ENCODE peak calls at places on chromosomes 16 and 17, in four cellular contexts. One of them, this sample, is unnamed.

GRCh38 chr16:75997606-75998005 is 271.3 kb upstream of the CPHXL start:
- DNase-seq in hypothalamus: no peak
- DNase-seq in left ventricle myocardium superior: no peak
- DNase-seq in AG08395: no peak
- DNase-seq in this sample: no peak

GRCh38 chr17:49180303-49180702 is 30.1 kb downstream of the GNGT2 start:
- DNase-seq in hypothalamus: peak; percentile 19
- DNase-seq in left ventricle myocardium superior: peak; percentile 75
- DNase-seq in AG08395: peak; percentile 87
- DNase-seq in this sample: peak; percentile 31

GRCh38 chr16:72736074-72736473 is 311.9 kb downstream of the ZFHX3 start:
- DNase-seq in hypothalamus: no peak
- DNase-seq in left ventricle myocardium superior: no peak
- DNase-seq in AG08395: no peak
- DNase-seq in this sample: no peak

GRCh38 chr16:88504489-88505404 is 51.7 kb downstream of the ZFPM1 start:
- DNase-seq in hypothalamus: no peak
- DNase-seq in left ventricle myocardium superior: no peak
- DNase-seq in AG08395: no peak
- DNase-seq in this sample: no peak

GRCh38 chr17:8123695-8124349 is at the start of gene HES7:
- DNase-seq in hypothalamus: no peak
- DNase-seq in left ventricle myocardium superior: no peak
- DNase-seq in AG08395: no peak
- DNase-seq in this sample: no peak

GRCh38 chr16:31113420-31114124 is 3.9 kb upstream of the KAT8 start:
- DNase-seq in hypothalamus: no peak
- DNase-seq in left ventricle myocardium superior: no peak
- DNase-seq in AG08395: no peak
- DNase-seq in this sample: no peak

GRCh38 chr17:699350-699749 is 15.3 kb downstream of the VPS53 start:
- DNase-seq in hypothalamus: no peak
- DNase-seq in left ventricle myocardium superior: no peak
- DNase-seq in AG08395: no peak
- DNase-seq in this sample: no peak

GRCh38 chr17:75524269-75524970 is 1.1 kb upstream of the LLGL2 start:
- DNase-seq in hypothalamus: no peak
- DNase-seq in left ventricle myocardium superior: no peak
- DNase-seq in AG08395: no peak
- DNase-seq in this sample: no peak

GRCh38 chr16:57559075-57559790 is 16.8 kb downstream of the ADGRG5 start:
- DNase-seq in hypothalamus: no peak
- DNase-seq in left ventricle myocardium superior: no peak
- DNase-seq in AG08395: no peak
- DNase-seq in this sample: no peak

GRCh38 chr17:65418622-65419021 is 142.8 kb downstream of the AXIN2 start:
- DNase-seq in hypothalamus: no peak
- DNase-seq in left ventricle myocardium superior: peak; percentile 46
- DNase-seq in AG08395: no peak
- DNase-seq in this sample: no peak

GRCh38 chr16:3012246-3012645 is 477 bp upstream of the CLDN9 start:
- DNase-seq in hypothalamus: no peak
- DNase-seq in left ventricle myocardium superior: no peak
- DNase-seq in AG08395: no peak
- DNase-seq in this sample: no peak

GRCh38 chr16:21264226-21265036 is 13.7 kb downstream of the CRYM start:
- DNase-seq in hypothalamus: no peak
- DNase-seq in left ventricle myocardium superior: peak; percentile 62
- DNase-seq in AG08395: peak; percentile 43
- DNase-seq in this sample: no peak

GRCh38 chr17:49191917-49192741 is 18.2 kb downstream of the GNGT2 start:
- DNase-seq in hypothalamus: peak; percentile 91
- DNase-seq in left ventricle myocardium superior: peak; percentile 91
- DNase-seq in AG08395: peak; percentile 59
- DNase-seq in this sample: peak; percentile 62

GRCh38 chr17:77965354-77965753 is 6.9 kb downstream of the TNRC6C start:
- DNase-seq in hypothalamus: no peak
- DNase-seq in left ventricle myocardium superior: no peak
- DNase-seq in AG08395: no peak
- DNase-seq in this sample: no peak

GRCh38 chr17:48012151-48012520 is 25.5 kb downstream of the COPZ2 start:
- DNase-seq in hypothalamus: no peak
- DNase-seq in left ventricle myocardium superior: peak; percentile 68
- DNase-seq in AG08395: peak; percentile 60
- DNase-seq in this sample: no peak

GRCh38 chr16:11159189-11159588 is 96.8 kb downstream of the SOCS1 start:
- DNase-seq in hypothalamus: no peak
- DNase-seq in left ventricle myocardium superior: peak; percentile 18
- DNase-seq in AG08395: no peak
- DNase-seq in this sample: no peak

GRCh38 chr16:2751577-2752034 is 832 bp upstream of the SRRM2 start:
- DNase-seq in hypothalamus: no peak
- DNase-seq in left ventricle myocardium superior: peak; percentile 45
- DNase-seq in AG08395: no peak
- DNase-seq in this sample: no peak

GRCh38 chr17:79420318-79421243 is 190.3 kb downstream of the RBFOX3 start:
- DNase-seq in hypothalamus: no peak
- DNase-seq in left ventricle myocardium superior: no peak
- DNase-seq in AG08395: peak; percentile 33
- DNase-seq in this sample: no peak

GRCh38 chr17:6299275-6299674 is 135.6 kb downstream of the AIPL1 start:
- DNase-seq in hypothalamus: no peak
- DNase-seq in left ventricle myocardium superior: no peak
- DNase-seq in AG08395: no peak
- DNase-seq in this sample: no peak

GRCh38 chr17:66691644-66692500 is 143.0 kb upstream of the CACNG5 start:
- DNase-seq in hypothalamus: no peak
- DNase-seq in left ventricle myocardium superior: no peak
- DNase-seq in AG08395: no peak
- DNase-seq in this sample: no peak

GRCh38 chr17:50267074-50267841 is 7.0 kb upstream of the TMEM92 start:
- DNase-seq in hypothalamus: no peak
- DNase-seq in left ventricle myocardium superior: no peak
- DNase-seq in AG08395: peak; percentile 49
- DNase-seq in this sample: no peak

GRCh38 chr17:75654176-75654575 is 12.8 kb downstream of the RECQL5 start:
- DNase-seq in hypothalamus: peak; percentile 19
- DNase-seq in left ventricle myocardium superior: no peak
- DNase-seq in AG08395: no peak
- DNase-seq in this sample: no peak

GRCh38 chr17:8254881-8255280 is 5.8 kb downstream of the PFAS start:
- DNase-seq in hypothalamus: no peak
- DNase-seq in left ventricle myocardium superior: no peak
- DNase-seq in AG08395: no peak
- DNase-seq in this sample: no peak

GRCh38 chr17:17690156-17690737 is 9.0 kb downstream of the RAI1 start:
- DNase-seq in hypothalamus: no peak
- DNase-seq in left ventricle myocardium superior: no peak
- DNase-seq in AG08395: no peak
- DNase-seq in this sample: no peak

GRCh38 chr17:19897108-19897854 is 29.5 kb upstream of the ULK2 start:
- DNase-seq in hypothalamus: no peak
- DNase-seq in left ventricle myocardium superior: peak; percentile 71
- DNase-seq in AG08395: no peak
- DNase-seq in this sample: no peak

GRCh38 chr17:72715906-72716572 is 376.4 kb downstream of the SLC39A11 start:
- DNase-seq in hypothalamus: no peak
- DNase-seq in left ventricle myocardium superior: no peak
- DNase-seq in AG08395: peak; percentile 95
- DNase-seq in this sample: peak; percentile 68

GRCh38 chr17:55433629-55434422 is 12.2 kb upstream of the MMD start:
- DNase-seq in hypothalamus: no peak
- DNase-seq in left ventricle myocardium superior: no peak
- DNase-seq in AG08395: peak; percentile 89
- DNase-seq in this sample: peak; percentile 74

GRCh38 chr17:63932008-63932561 is at the start of gene CD79B:
- DNase-seq in hypothalamus: no peak
- DNase-seq in left ventricle myocardium superior: no peak
- DNase-seq in AG08395: no peak
- DNase-seq in this sample: no peak

GRCh38 chr16:54526916-54527315 is 240.3 kb upstream of the IRX3 start:
- DNase-seq in hypothalamus: no peak
- DNase-seq in left ventricle myocardium superior: no peak
- DNase-seq in AG08395: peak; percentile 35
- DNase-seq in this sample: no peak

GRCh38 chr17:43651621-43652480 is 9.9 kb downstream of the MEOX1 start:
- DNase-seq in hypothalamus: no peak
- DNase-seq in left ventricle myocardium superior: no peak
- DNase-seq in AG08395: no peak
- DNase-seq in this sample: no peak

GRCh38 chr17:246851-247421 is 65.5 kb upstream of the DOC2B start:
- DNase-seq in hypothalamus: no peak
- DNase-seq in left ventricle myocardium superior: no peak
- DNase-seq in AG08395: no peak
- DNase-seq in this sample: no peak